ENCODE peak calls at places on chromosomes 13 and 19, in four cellular contexts. F is heart left ventricle, C is A549, E is GM23248. W is an unnamed sample. For H3K4me1, the result is how much of the 10 kb centered on the place peaks cover.

GRCh38 chr13:87954116-87954515 is 282.9 kb downstream of the SLITRK5 start:
- DNase-seq in F (no peak), C (no peak), E (no peak), W (no peak)

GRCh38 chr13:53499551-53499950 is 470.9 kb downstream of the OLFM4 start:
- DNase-seq in F (no peak), C (no peak), E (no peak), W (no peak)

GRCh38 chr19:50658438-50659317 is 9.4 kb downstream of the C19orf81 start:
- DNase-seq in F (peak), C (peak), E (peak), W (no peak)

GRCh38 chr19:22545751-22546150 is 88.4 kb upstream of the ZNF492 start:
- DNase-seq in F (no peak), C (peak), E (peak), W (peak)

GRCh38 chr13:36475468-36475867 is 43.2 kb downstream of the CCNA1 start:
- DNase-seq in F (no peak), C (no peak), E (no peak), W (no peak)

GRCh38 chr19:4014541-4015491 is 7.3 kb downstream of the PIAS4 start:
- DNase-seq in F (peak), C (no peak), E (no peak), W (no peak)

GRCh38 chr19:15869109-15869555 is 28.7 kb downstream of the CYP4F2 start:
- DNase-seq in F (no peak), C (peak), E (peak), W (no peak)

GRCh38 chr19:10568444-10568825 is 344 bp downstream of the CDKN2D start:
- DNase-seq in F (no peak), C (no peak), E (peak), W (no peak)

GRCh38 chr13:23516190-23516589 is 54.0 kb upstream of the TNFRSF19 start:
- DNase-seq in F (no peak), C (no peak), E (no peak), W (no peak)

GRCh38 chr19:54551950-54552912 is 21.4 kb upstream of the LILRA2 start:
- DNase-seq in F (peak), C (no peak), E (no peak), W (no peak)

GRCh38 chr19:14782978-14783545 is 4.7 kb upstream of the ADGRE2 start:
- DNase-seq in F (no peak), C (no peak), E (no peak), W (no peak)

GRCh38 chr19:28042516-28042915 is 1170.4 kb downstream of the UQCRFS1 start:
- DNase-seq in F (no peak), C (no peak), E (no peak), W (peak)

GRCh38 chr19:6610934-6611370 is 20.0 kb upstream of the CD70 start:
- DNase-seq in F (no peak), C (no peak), E (peak), W (peak)

GRCh38 chr19:39582442-39582841 is 19.9 kb upstream of the LGALS13 start:
- DNase-seq in F (no peak), C (no peak), E (no peak), W (no peak)

GRCh38 chr19:49132974-49133609 is 13.7 kb downstream of the PPFIA3 start:
- DNase-seq in F (peak), C (no peak), E (no peak), W (no peak)

GRCh38 chr19:32164384-32164992 is 180.9 kb upstream of the ZNF507 start:
- DNase-seq in F (no peak), C (no peak), E (no peak), W (peak)

GRCh38 chr19:46716013-46716671 is 772 bp downstream of the PRKD2 start:
- DNase-seq in F (no peak), C (peak), E (peak), W (no peak)

GRCh38 chr13:26965058-26965380 is 204.4 kb upstream of the GPR12 start:
- DNase-seq in F (no peak), C (no peak), E (no peak), W (no peak)

GRCh38 chr13:26964278-26965057 is 203.9 kb upstream of the GPR12 start:
- DNase-seq in F (peak), C (no peak), E (peak), W (peak)

GRCh38 chr13:26962671-26963070 is 202.1 kb upstream of the GPR12 start:
- DNase-seq in F (no peak), C (no peak), E (no peak), W (no peak)

GRCh38 chr13:26965976-26966375 is 205.4 kb upstream of the GPR12 start:
- DNase-seq in F (peak), C (no peak), E (peak), W (no peak)

GRCh38 chr13:26961890-26962615 is 201.5 kb upstream of the GPR12 start:
- DNase-seq in F (no peak), C (no peak), E (no peak), W (no peak)
- H3K4me1 ChIP-seq in F (under half), C (under half), E (under half), W (under half)

DNA sequence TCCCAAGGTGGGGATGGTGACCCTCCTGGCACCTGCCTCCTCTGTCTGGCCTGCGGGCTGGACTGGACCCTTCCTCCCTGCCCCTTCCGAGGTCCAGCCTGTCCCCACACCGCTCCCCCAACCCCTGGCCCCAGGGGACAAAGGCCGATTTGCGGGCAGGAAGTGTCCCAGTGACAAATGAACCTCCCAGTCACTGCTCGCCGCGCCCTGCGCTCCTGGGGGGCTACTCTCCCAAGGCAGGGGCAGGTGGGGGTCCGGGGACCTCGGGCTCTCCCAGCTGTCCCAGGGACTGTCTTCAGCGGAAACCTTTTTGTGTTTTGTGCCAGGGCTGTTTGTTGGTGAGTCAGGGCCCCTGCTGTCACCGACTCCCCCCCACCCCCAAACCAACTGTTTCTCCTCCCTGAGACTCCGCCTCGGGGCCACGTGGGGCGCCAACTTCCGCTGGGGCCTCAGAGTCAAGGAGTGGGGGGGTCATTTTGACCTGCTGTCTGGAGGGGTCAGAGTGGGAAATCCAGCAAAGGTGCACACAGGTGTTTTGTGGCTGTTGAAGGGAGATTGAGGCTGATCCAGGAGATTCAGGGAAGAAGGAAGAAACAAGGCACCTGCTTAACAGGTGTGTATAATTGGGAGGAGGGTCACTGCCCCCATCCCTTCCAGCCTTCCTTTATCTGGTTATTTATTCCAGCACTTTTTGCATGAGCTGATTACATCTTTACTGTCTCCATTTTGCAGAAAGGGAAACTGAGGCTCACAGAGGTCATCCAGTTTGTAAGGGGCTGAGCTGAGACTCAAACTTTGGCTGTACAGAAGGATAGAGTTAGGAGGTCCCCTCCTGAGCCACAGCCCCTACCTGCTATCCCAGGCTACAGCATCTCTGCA is 831 bp downstream of the PGPEP1 start:
- DNase-seq in F (peak), C (no peak), E (peak), W (peak)
- H3K4me1 ChIP-seq in F (under half), C (under half), E (under half), W (under half)

DNA sequence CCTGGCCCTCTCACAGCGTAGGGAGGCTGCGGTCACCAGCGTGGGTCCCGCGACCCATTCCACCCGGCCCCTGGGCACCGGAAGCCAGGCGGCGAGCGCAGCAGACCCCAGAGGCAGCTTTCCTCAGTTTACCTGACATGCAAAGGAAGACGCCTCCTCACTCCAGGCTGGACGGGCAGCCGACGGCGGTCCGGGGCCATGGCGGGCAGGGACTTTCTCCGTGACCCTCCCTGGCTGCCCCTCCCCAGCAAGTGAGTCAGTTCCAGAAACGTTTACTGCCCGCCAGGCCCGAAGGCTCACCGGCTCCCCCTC is 5.5 kb downstream of the SBNO2 start:
- DNase-seq in F (no peak), C (no peak), E (no peak), W (no peak)
- H3K4me1 ChIP-seq in F (under half), C (under half), E (under half), W (under half)

DNA sequence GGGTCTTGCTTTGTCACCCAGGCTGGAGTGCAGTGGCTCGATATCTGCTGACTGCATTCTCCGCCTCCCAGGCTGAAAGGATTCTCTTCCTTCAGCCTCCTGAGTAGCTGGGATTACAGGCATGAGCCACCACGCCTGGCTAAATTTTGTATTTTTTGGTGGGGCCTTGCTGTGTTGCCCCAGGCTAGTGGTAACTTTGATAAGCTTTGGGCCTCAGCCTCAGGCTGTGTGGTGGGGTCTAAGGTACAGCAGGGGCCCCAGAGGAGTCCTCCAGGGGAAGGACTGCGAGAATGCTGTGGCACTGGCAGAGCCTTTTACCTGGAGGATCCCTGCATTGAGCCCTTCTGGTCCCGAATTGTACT is 7.2 kb downstream of the DOT1L start:
- DNase-seq in F (no peak), C (no peak), E (no peak), W (no peak)
- H3K4me1 ChIP-seq in F (half or more), C (half or more), E (under half), W (under half)

DNA sequence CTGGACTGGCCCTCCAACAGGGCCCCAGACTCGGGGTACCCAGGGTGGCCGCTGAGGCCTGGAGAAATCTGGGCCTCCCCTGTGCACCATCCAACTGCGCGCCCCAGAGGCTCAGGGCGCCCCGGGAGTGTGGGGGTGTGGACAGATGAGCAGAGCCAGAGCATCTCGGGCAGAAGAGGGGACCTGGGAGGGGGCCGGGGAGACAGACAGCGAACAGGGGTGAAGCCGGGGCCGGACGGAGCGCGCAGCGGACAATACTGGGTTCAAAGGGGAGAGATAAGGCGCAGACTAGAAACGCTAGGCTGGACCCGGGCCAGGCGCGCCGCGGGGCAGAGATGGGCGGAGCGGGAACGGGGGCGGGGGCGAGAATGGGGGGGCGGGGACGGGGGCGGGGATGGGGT is 460 bp upstream of the CERS4 start:
- DNase-seq in F (no peak), C (no peak), E (no peak), W (peak)
- H3K4me1 ChIP-seq in F (under half), C (under half), E (under half), W (under half)

GRCh38 chr13:32726374-32727037 is 140.3 kb downstream of the PDS5B start:
- DNase-seq in F (no peak), C (no peak), E (peak), W (no peak)
- H3K4me1 ChIP-seq in F (under half), C (under half), E (under half), W (under half)

DNA sequence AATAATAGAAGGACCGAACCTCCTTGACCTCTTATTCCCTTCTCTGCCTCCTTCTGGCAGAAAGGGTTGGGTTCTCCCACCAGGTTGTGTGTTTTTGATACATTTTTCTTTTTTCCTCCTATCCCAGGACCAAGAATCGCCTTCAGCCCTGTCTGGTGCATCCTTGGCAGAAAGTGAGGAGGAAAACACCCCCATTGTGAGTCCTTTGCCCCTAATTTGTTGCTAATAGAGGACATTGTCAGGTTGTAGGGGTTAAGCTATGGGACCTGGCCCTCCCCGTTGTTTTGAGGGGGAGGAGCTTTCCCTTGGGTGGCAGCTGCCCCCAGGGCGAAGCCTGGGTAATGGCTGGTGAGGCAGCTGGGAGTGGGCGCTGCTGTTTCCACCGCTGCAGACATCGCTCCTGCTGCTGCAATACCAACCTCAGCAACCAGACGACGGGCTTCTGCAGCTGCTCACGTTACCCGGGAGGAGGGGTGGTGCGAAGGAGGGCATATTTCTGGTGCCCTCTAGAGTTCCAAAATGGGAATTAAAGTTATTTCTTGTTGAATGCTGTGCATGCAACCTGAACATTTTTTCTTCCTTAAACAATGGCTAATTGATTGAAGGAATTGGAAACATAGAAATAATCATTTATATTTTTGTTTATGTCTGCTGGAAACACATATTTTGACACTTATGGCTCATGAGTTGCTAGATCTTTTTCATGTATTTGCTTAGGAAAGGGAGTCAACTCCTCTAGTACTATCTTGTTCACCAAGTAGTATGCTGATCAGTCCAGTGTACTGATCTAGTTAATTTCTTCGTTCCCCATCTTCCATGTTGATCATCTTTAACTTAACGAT is 1.5 kb downstream of the ZMYM2 start:
- DNase-seq in F (peak), C (peak), E (peak), W (peak)
- H3K4me1 ChIP-seq in F (under half), C (under half), E (under half), W (under half)